ENCODE peak calls at places on chromosomes 2 and 18, in ten cellular contexts. L, J, Y, S, W, M, O, B, Z and I are unnamed samples.

GRCh38 chr2:128579825-128580224 is 261.2 kb upstream of the HS6ST1 start:
- DNase-seq in L (no peak), J (no peak), Y (no peak), S (no peak), W (no peak), M (no peak), O (no peak), B (no peak), Z (no peak), I (no peak)

GRCh38 chr2:144479138-144479537 is 40.8 kb downstream of the ZEB2 start:
- DNase-seq in L (no peak), J (no peak), Y (no peak), S (no peak), W (no peak), M (peak), O (no peak), B (peak), Z (no peak), I (no peak)

GRCh38 chr2:68250196-68250595 is 2.1 kb downstream of the PPP3R1 start:
- DNase-seq in L (no peak), J (no peak), Y (no peak), S (no peak), W (peak), M (no peak), O (no peak), B (no peak), Z (no peak), I (no peak)

GRCh38 chr2:215565897-215566296 is 130.0 kb upstream of the FN1 start:
- DNase-seq in L (no peak), J (no peak), Y (no peak), S (no peak), W (no peak), M (no peak), O (no peak), B (no peak), Z (no peak), I (no peak)

GRCh38 chr2:186687774-186688173 is 6.1 kb upstream of the FAM171B start:
- DNase-seq in L (no peak), J (no peak), Y (no peak), S (no peak), W (peak), M (peak), O (no peak), B (no peak), Z (no peak), I (no peak)

GRCh38 chr2:205091411-205091810 is 546.1 kb downstream of the PARD3B start:
- DNase-seq in L (no peak), J (no peak), Y (no peak), S (no peak), W (no peak), M (no peak), O (no peak), B (no peak), Z (no peak), I (no peak)

GRCh38 chr18:50006470-50007046 is 188.4 kb downstream of the MYO5B start:
- DNase-seq in L (no peak), J (no peak), Y (no peak), S (no peak), W (no peak), M (no peak), O (no peak), B (peak), Z (no peak), I (no peak)

GRCh38 chr2:108377815-108378630 is at the start of gene SULT1C4:
- DNase-seq in L (no peak), J (peak), Y (peak), S (no peak), W (no peak), M (peak), O (no peak), B (peak), Z (peak), I (no peak)

GRCh38 chr18:59606193-59607175 is 90.7 kb downstream of the CCBE1 start:
- DNase-seq in L (no peak), J (no peak), Y (no peak), S (no peak), W (no peak), M (peak), O (no peak), B (no peak), Z (no peak), I (no peak)

DNA sequence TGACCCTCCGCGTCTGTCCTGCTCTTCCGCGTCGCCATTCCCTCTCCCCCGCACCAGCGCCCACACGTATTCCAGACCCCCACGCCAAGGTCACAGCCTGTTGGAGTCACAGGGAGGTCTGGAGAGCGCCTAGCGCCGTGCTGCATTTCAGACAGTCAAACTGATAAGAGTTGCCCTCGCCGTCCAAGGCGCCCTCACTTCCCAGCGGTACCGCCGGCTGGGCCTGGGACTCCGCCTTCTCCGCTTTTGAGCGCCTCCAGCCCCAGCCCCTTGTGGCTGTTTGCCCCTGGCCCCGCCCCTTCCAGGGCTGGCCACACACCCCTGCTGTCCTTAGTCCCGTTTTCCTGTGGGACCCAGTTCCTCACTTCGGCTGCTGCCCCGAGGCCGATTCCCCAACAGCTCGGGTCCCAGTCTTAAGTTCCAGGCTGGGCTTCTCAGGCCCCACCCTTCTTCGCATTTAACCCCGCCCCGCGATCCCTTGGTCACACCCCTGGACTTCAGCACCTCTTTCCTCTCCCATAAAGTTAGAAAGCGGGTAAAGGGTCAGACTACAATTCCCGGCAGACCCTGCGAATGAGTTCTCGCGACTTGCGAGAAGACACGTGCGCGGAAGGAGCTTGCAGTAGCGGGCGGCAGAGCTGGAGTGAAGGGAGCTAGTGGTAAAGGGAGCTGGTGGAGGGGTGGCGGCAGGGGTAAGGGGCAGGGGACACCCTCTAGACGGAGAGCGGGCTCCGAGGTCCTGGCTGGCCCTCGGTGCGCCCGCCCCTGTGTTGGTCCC is at the start of gene GMPPA:
- DNase-seq in L (peak), J (peak), Y (peak), S (peak), W (peak), M (peak), O (peak), B (peak), Z (peak), I (peak)
- TF ChIP-seq CTCF in L (no peak), J (no peak), Y (no peak), S (no peak), W (no peak), M (no peak), O (peak), B (peak), Z (no peak), I (no peak)

GRCh38 chr2:141381946-141382345 is 748.9 kb downstream of the LRP1B start:
- DNase-seq in L (no peak), J (no peak), Y (no peak), S (no peak), W (no peak), M (no peak), O (no peak), B (no peak), Z (no peak), I (no peak)
- TF ChIP-seq CTCF in L (no peak), J (no peak), Y (no peak), S (no peak), W (no peak), M (no peak), O (no peak), B (no peak), Z (no peak), I (no peak)

GRCh38 chr2:102033028-102033749 is 41.4 kb downstream of the IL1R2 start:
- DNase-seq in L (peak), J (no peak), Y (peak), S (no peak), W (peak), M (peak), O (no peak), B (no peak), Z (peak), I (no peak)
- TF ChIP-seq CTCF in L (no peak), J (no peak), Y (no peak), S (no peak), W (peak), M (peak), O (no peak), B (no peak), Z (no peak), I (no peak)

GRCh38 chr18:43789234-43790000 is 512.1 kb upstream of the SYT4 start:
- DNase-seq in L (no peak), J (peak), Y (no peak), S (no peak), W (no peak), M (peak), O (no peak), B (no peak), Z (no peak), I (no peak)
- TF ChIP-seq CTCF in L (no peak), J (peak), Y (peak), S (no peak), W (no peak), M (peak), O (peak), B (peak), Z (no peak), I (no peak)

GRCh38 chr2:51795248-51795888 is 763.4 kb upstream of the NRXN1 start:
- DNase-seq in L (no peak), J (peak), Y (no peak), S (no peak), W (peak), M (no peak), O (no peak), B (peak), Z (no peak), I (no peak)
- TF ChIP-seq CTCF in L (no peak), J (peak), Y (no peak), S (no peak), W (peak), M (peak), O (no peak), B (peak), Z (no peak), I (peak)